ENCODE peak calls at places on chromosomes 2 and 18, in six cellular contexts. One of them, this sample, is unnamed.

GRCh38 chr2:129849559-129850160 is 129.8 kb upstream of the RAB6C start:
- DNase-seq in T1000: no peak
- DNase-seq in A172: peak
- DNase-seq in OCI-LY7: peak
- DNase-seq in effector CD4-positive, alpha-beta T cell: no peak
- DNase-seq in non-pigmented ciliary epithelial cell: peak
- DNase-seq in this sample: no peak

GRCh38 chr2:235637906-235638305 is 144.1 kb downstream of the AGAP1 start:
- DNase-seq in T1000: no peak
- DNase-seq in A172: no peak
- DNase-seq in OCI-LY7: no peak
- DNase-seq in effector CD4-positive, alpha-beta T cell: no peak
- DNase-seq in non-pigmented ciliary epithelial cell: no peak
- DNase-seq in this sample: no peak

GRCh38 chr18:24544141-24544498 is 83.7 kb downstream of the HRH4 start:
- DNase-seq in T1000: no peak
- DNase-seq in A172: peak
- DNase-seq in OCI-LY7: peak
- DNase-seq in effector CD4-positive, alpha-beta T cell: no peak
- DNase-seq in non-pigmented ciliary epithelial cell: no peak
- DNase-seq in this sample: no peak

GRCh38 chr2:232689152-232689910 is 7.8 kb upstream of the GIGYF2 start:
- DNase-seq in T1000: no peak
- DNase-seq in A172: peak
- DNase-seq in OCI-LY7: no peak
- DNase-seq in effector CD4-positive, alpha-beta T cell: no peak
- DNase-seq in non-pigmented ciliary epithelial cell: no peak
- DNase-seq in this sample: no peak

GRCh38 chr18:31603335-31603734 is 11.7 kb downstream of the TTR start:
- DNase-seq in T1000: no peak
- DNase-seq in A172: peak
- DNase-seq in OCI-LY7: no peak
- DNase-seq in effector CD4-positive, alpha-beta T cell: no peak
- DNase-seq in non-pigmented ciliary epithelial cell: no peak
- DNase-seq in this sample: no peak

GRCh38 chr2:60925994-60926750 is 44.8 kb downstream of the REL start:
- DNase-seq in T1000: no peak
- DNase-seq in A172: no peak
- DNase-seq in OCI-LY7: no peak
- DNase-seq in effector CD4-positive, alpha-beta T cell: no peak
- DNase-seq in non-pigmented ciliary epithelial cell: no peak
- DNase-seq in this sample: no peak

GRCh38 chr2:47656715-47657600 is 126.0 kb upstream of the MSH6 start:
- DNase-seq in T1000: no peak
- DNase-seq in A172: peak
- DNase-seq in OCI-LY7: peak
- DNase-seq in effector CD4-positive, alpha-beta T cell: no peak
- DNase-seq in non-pigmented ciliary epithelial cell: peak
- DNase-seq in this sample: no peak

GRCh38 chr2:26764078-26764887 is at the start of gene SLC35F6:
- DNase-seq in T1000: peak
- DNase-seq in A172: peak
- DNase-seq in OCI-LY7: peak
- DNase-seq in effector CD4-positive, alpha-beta T cell: peak
- DNase-seq in non-pigmented ciliary epithelial cell: no peak
- DNase-seq in this sample: peak

GRCh38 chr2:54409752-54410151 is 46.4 kb upstream of the SPTBN1 start:
- DNase-seq in T1000: no peak
- DNase-seq in A172: no peak
- DNase-seq in OCI-LY7: no peak
- DNase-seq in effector CD4-positive, alpha-beta T cell: no peak
- DNase-seq in non-pigmented ciliary epithelial cell: no peak
- DNase-seq in this sample: no peak

GRCh38 chr2:159326569-159327255 is 40.2 kb upstream of the WDSUB1 start:
- DNase-seq in T1000: no peak
- DNase-seq in A172: no peak
- DNase-seq in OCI-LY7: no peak
- DNase-seq in effector CD4-positive, alpha-beta T cell: no peak
- DNase-seq in non-pigmented ciliary epithelial cell: no peak
- DNase-seq in this sample: no peak

GRCh38 chr2:158967731-158968395 is 577 bp upstream of the TANC1 start:
- DNase-seq in T1000: no peak
- DNase-seq in A172: peak
- DNase-seq in OCI-LY7: no peak
- DNase-seq in effector CD4-positive, alpha-beta T cell: no peak
- DNase-seq in non-pigmented ciliary epithelial cell: no peak
- DNase-seq in this sample: no peak

GRCh38 chr2:202577250-202578183 is 57.3 kb upstream of the FAM117B start:
- DNase-seq in T1000: no peak
- DNase-seq in A172: no peak
- DNase-seq in OCI-LY7: no peak
- DNase-seq in effector CD4-positive, alpha-beta T cell: no peak
- DNase-seq in non-pigmented ciliary epithelial cell: no peak
- DNase-seq in this sample: no peak

GRCh38 chr2:196979976-196980375 is 53.5 kb upstream of the PGAP1 start:
- DNase-seq in T1000: no peak
- DNase-seq in A172: no peak
- DNase-seq in OCI-LY7: no peak
- DNase-seq in effector CD4-positive, alpha-beta T cell: no peak
- DNase-seq in non-pigmented ciliary epithelial cell: no peak
- DNase-seq in this sample: no peak

GRCh38 chr2:40489678-40489960 is 37.7 kb upstream of the SLC8A1 start:
- DNase-seq in T1000: no peak
- DNase-seq in A172: no peak
- DNase-seq in OCI-LY7: no peak
- DNase-seq in effector CD4-positive, alpha-beta T cell: no peak
- DNase-seq in non-pigmented ciliary epithelial cell: no peak
- DNase-seq in this sample: no peak

GRCh38 chr2:101743288-101743687 is 45.8 kb downstream of the MAP4K4 start:
- DNase-seq in T1000: no peak
- DNase-seq in A172: no peak
- DNase-seq in OCI-LY7: no peak
- DNase-seq in effector CD4-positive, alpha-beta T cell: no peak
- DNase-seq in non-pigmented ciliary epithelial cell: no peak
- DNase-seq in this sample: no peak

GRCh38 chr2:209913786-209914185 is 88.7 kb upstream of the RPE start:
- DNase-seq in T1000: no peak
- DNase-seq in A172: no peak
- DNase-seq in OCI-LY7: no peak
- DNase-seq in effector CD4-positive, alpha-beta T cell: no peak
- DNase-seq in non-pigmented ciliary epithelial cell: no peak
- DNase-seq in this sample: no peak

GRCh38 chr18:56987236-56987635 is 159.7 kb upstream of the BOD1L2 start:
- DNase-seq in T1000: no peak
- DNase-seq in A172: no peak
- DNase-seq in OCI-LY7: no peak
- DNase-seq in effector CD4-positive, alpha-beta T cell: no peak
- DNase-seq in non-pigmented ciliary epithelial cell: no peak
- DNase-seq in this sample: no peak